ENCODE peak calls at places on chromosomes 16 and 17, in ten cellular contexts. One of them, this sample, is unnamed.

GRCh38 chr16:29820271-29820701 is at the start of gene MVP:
- DNase-seq in cardiac fibroblast: peak; percentile 63
- DNase-seq in lower leg skin: no peak
- DNase-seq in AG09319: no peak
- DNase-seq in stomach: peak; percentile 78
- DNase-seq in heart left ventricle: peak; percentile 82
- DNase-seq in choroid plexus epithelial cell: peak; percentile 74
- DNase-seq in IMR-90: peak; percentile 57
- DNase-seq in neural crest cell: no peak
- DNase-seq in GM12878: no peak
- DNase-seq in this sample: peak; percentile 69

GRCh38 chr17:20992987-20993862 is 49.6 kb downstream of the USP22 start:
- DNase-seq in choroid plexus epithelial cell: peak; percentile 88
- DNase-seq in cardiac fibroblast: peak; percentile 88
- DNase-seq in stomach: peak; percentile 60
- DNase-seq in IMR-90: peak; percentile 71
- DNase-seq in neural crest cell: peak; percentile 87
- DNase-seq in GM12878: peak; percentile 3
- DNase-seq in AG09319: peak; percentile 44
- DNase-seq in lower leg skin: peak; percentile 61
- DNase-seq in heart left ventricle: no peak
- DNase-seq in this sample: peak; percentile 65

GRCh38 chr16:68655806-68656205 is 10.7 kb downstream of the CDH3 start:
- DNase-seq in stomach: no peak
- DNase-seq in AG09319: no peak
- DNase-seq in GM12878: no peak
- DNase-seq in heart left ventricle: no peak
- DNase-seq in choroid plexus epithelial cell: no peak
- DNase-seq in cardiac fibroblast: no peak
- DNase-seq in neural crest cell: no peak
- DNase-seq in lower leg skin: no peak
- DNase-seq in IMR-90: no peak
- DNase-seq in this sample: no peak

GRCh38 chr16:57892041-57892440 is 78.9 kb downstream of the CNGB1 start:
- DNase-seq in GM12878: no peak
- DNase-seq in heart left ventricle: no peak
- DNase-seq in stomach: no peak
- DNase-seq in lower leg skin: no peak
- DNase-seq in neural crest cell: no peak
- DNase-seq in cardiac fibroblast: peak; percentile 98
- DNase-seq in AG09319: peak; percentile 86
- DNase-seq in IMR-90: peak; percentile 69
- DNase-seq in choroid plexus epithelial cell: peak; percentile 93
- DNase-seq in this sample: peak; percentile 40

GRCh38 chr17:44820631-44821196 is 9.4 kb downstream of the GJC1 start:
- DNase-seq in stomach: no peak
- DNase-seq in neural crest cell: no peak
- DNase-seq in GM12878: no peak
- DNase-seq in heart left ventricle: no peak
- DNase-seq in IMR-90: peak; percentile 91
- DNase-seq in choroid plexus epithelial cell: peak; percentile 82
- DNase-seq in AG09319: peak; percentile 45
- DNase-seq in lower leg skin: no peak
- DNase-seq in cardiac fibroblast: peak; percentile 92
- DNase-seq in this sample: peak; percentile 74

GRCh38 chr17:16942141-16943031 is 29.5 kb downstream of the TNFRSF13B start:
- DNase-seq in IMR-90: peak; percentile 8
- DNase-seq in stomach: no peak
- DNase-seq in GM12878: no peak
- DNase-seq in choroid plexus epithelial cell: no peak
- DNase-seq in neural crest cell: no peak
- DNase-seq in lower leg skin: no peak
- DNase-seq in heart left ventricle: no peak
- DNase-seq in AG09319: no peak
- DNase-seq in cardiac fibroblast: peak; percentile 23
- DNase-seq in this sample: no peak

GRCh38 chr16:82470506-82471196 is 156.1 kb upstream of the CDH13 start:
- DNase-seq in lower leg skin: no peak
- DNase-seq in GM12878: no peak
- DNase-seq in cardiac fibroblast: no peak
- DNase-seq in neural crest cell: peak; percentile 8
- DNase-seq in heart left ventricle: no peak
- DNase-seq in IMR-90: no peak
- DNase-seq in choroid plexus epithelial cell: no peak
- DNase-seq in stomach: no peak
- DNase-seq in AG09319: no peak
- DNase-seq in this sample: no peak

GRCh38 chr17:71970312-71970711 is 150.5 kb upstream of the SOX9 start:
- DNase-seq in lower leg skin: no peak
- DNase-seq in heart left ventricle: no peak
- DNase-seq in IMR-90: peak; percentile 64
- DNase-seq in stomach: no peak
- DNase-seq in cardiac fibroblast: peak; percentile 24
- DNase-seq in GM12878: no peak
- DNase-seq in neural crest cell: no peak
- DNase-seq in AG09319: no peak
- DNase-seq in choroid plexus epithelial cell: peak; percentile 22
- DNase-seq in this sample: peak; percentile 27

GRCh38 chr16:20611350-20611902 is 35.3 kb upstream of the ACSM2B start:
- DNase-seq in lower leg skin: no peak
- DNase-seq in GM12878: no peak
- DNase-seq in neural crest cell: no peak
- DNase-seq in IMR-90: no peak
- DNase-seq in stomach: peak; percentile 84
- DNase-seq in heart left ventricle: peak; percentile 84
- DNase-seq in cardiac fibroblast: no peak
- DNase-seq in AG09319: no peak
- DNase-seq in choroid plexus epithelial cell: no peak
- DNase-seq in this sample: no peak

GRCh38 chr17:9175700-9176467 is 154.6 kb downstream of the NTN1 start:
- DNase-seq in lower leg skin: no peak
- DNase-seq in choroid plexus epithelial cell: no peak
- DNase-seq in GM12878: no peak
- DNase-seq in stomach: peak; percentile 65
- DNase-seq in heart left ventricle: no peak
- DNase-seq in cardiac fibroblast: no peak
- DNase-seq in neural crest cell: no peak
- DNase-seq in IMR-90: no peak
- DNase-seq in AG09319: no peak
- DNase-seq in this sample: no peak

GRCh38 chr16:2970563-2970962 is 1.4 kb downstream of the PAQR4 start:
- DNase-seq in heart left ventricle: no peak
- DNase-seq in IMR-90: no peak
- DNase-seq in choroid plexus epithelial cell: no peak
- DNase-seq in GM12878: no peak
- DNase-seq in lower leg skin: no peak
- DNase-seq in AG09319: no peak
- DNase-seq in neural crest cell: no peak
- DNase-seq in cardiac fibroblast: no peak
- DNase-seq in stomach: no peak
- DNase-seq in this sample: no peak

GRCh38 chr17:1529863-1530262 is 13.5 kb upstream of the INPP5K start:
- DNase-seq in cardiac fibroblast: no peak
- DNase-seq in GM12878: no peak
- DNase-seq in lower leg skin: no peak
- DNase-seq in heart left ventricle: no peak
- DNase-seq in AG09319: no peak
- DNase-seq in neural crest cell: no peak
- DNase-seq in IMR-90: no peak
- DNase-seq in stomach: no peak
- DNase-seq in choroid plexus epithelial cell: no peak
- DNase-seq in this sample: no peak

GRCh38 chr17:76548378-76549214 is 8.8 kb downstream of the PRCD start:
- DNase-seq in AG09319: no peak
- DNase-seq in lower leg skin: no peak
- DNase-seq in heart left ventricle: no peak
- DNase-seq in IMR-90: no peak
- DNase-seq in cardiac fibroblast: no peak
- DNase-seq in GM12878: no peak
- DNase-seq in choroid plexus epithelial cell: no peak
- DNase-seq in neural crest cell: no peak
- DNase-seq in stomach: no peak
- DNase-seq in this sample: no peak

GRCh38 chr17:60335289-60335688 is 56.6 kb downstream of the USP32 start:
- DNase-seq in GM12878: no peak
- DNase-seq in stomach: no peak
- DNase-seq in lower leg skin: no peak
- DNase-seq in neural crest cell: no peak
- DNase-seq in heart left ventricle: no peak
- DNase-seq in choroid plexus epithelial cell: no peak
- DNase-seq in cardiac fibroblast: no peak
- DNase-seq in IMR-90: no peak
- DNase-seq in AG09319: no peak
- DNase-seq in this sample: no peak

GRCh38 chr16:15435216-15435864 is 952 bp downstream of the BMERB1 start:
- DNase-seq in choroid plexus epithelial cell: no peak
- DNase-seq in AG09319: no peak
- DNase-seq in stomach: no peak
- DNase-seq in GM12878: no peak
- DNase-seq in IMR-90: no peak
- DNase-seq in neural crest cell: peak; percentile 2
- DNase-seq in heart left ventricle: no peak
- DNase-seq in cardiac fibroblast: peak; percentile 41
- DNase-seq in lower leg skin: no peak
- DNase-seq in this sample: no peak

GRCh38 chr17:32483451-32484019 is 3.3 kb upstream of the CDK5R1 start:
- DNase-seq in cardiac fibroblast: peak; percentile 83
- DNase-seq in stomach: peak; percentile 42
- DNase-seq in GM12878: no peak
- DNase-seq in heart left ventricle: peak; percentile 93
- DNase-seq in IMR-90: peak; percentile 61
- DNase-seq in lower leg skin: no peak
- DNase-seq in neural crest cell: peak; percentile 42
- DNase-seq in choroid plexus epithelial cell: peak; percentile 97
- DNase-seq in AG09319: peak; percentile 57
- DNase-seq in this sample: no peak

GRCh38 chr16:47921535-47921934 is 234.3 kb downstream of the ABCC12 start:
- DNase-seq in AG09319: no peak
- DNase-seq in cardiac fibroblast: no peak
- DNase-seq in choroid plexus epithelial cell: no peak
- DNase-seq in GM12878: no peak
- DNase-seq in lower leg skin: no peak
- DNase-seq in heart left ventricle: no peak
- DNase-seq in IMR-90: no peak
- DNase-seq in stomach: no peak
- DNase-seq in neural crest cell: no peak
- DNase-seq in this sample: no peak

GRCh38 chr17:63476857-63477470 is at the start of gene ACE:
- DNase-seq in lower leg skin: no peak
- DNase-seq in stomach: peak; percentile 37
- DNase-seq in AG09319: no peak
- DNase-seq in choroid plexus epithelial cell: peak; percentile 33
- DNase-seq in neural crest cell: no peak
- DNase-seq in heart left ventricle: peak; percentile 52
- DNase-seq in cardiac fibroblast: no peak
- DNase-seq in GM12878: no peak
- DNase-seq in IMR-90: peak; percentile 15
- DNase-seq in this sample: peak; percentile 36

GRCh38 chr16:86949116-86949515 is 368.1 kb downstream of the C16orf95 start:
- DNase-seq in lower leg skin: no peak
- DNase-seq in neural crest cell: no peak
- DNase-seq in stomach: no peak
- DNase-seq in GM12878: no peak
- DNase-seq in cardiac fibroblast: no peak
- DNase-seq in choroid plexus epithelial cell: no peak
- DNase-seq in AG09319: no peak
- DNase-seq in heart left ventricle: no peak
- DNase-seq in IMR-90: no peak
- DNase-seq in this sample: no peak
- TF ChIP-seq CTCF in lower leg skin: no peak
- TF ChIP-seq CTCF in neural crest cell: no peak
- TF ChIP-seq CTCF in stomach: no peak
- TF ChIP-seq CTCF in GM12878: no peak
- TF ChIP-seq CTCF in cardiac fibroblast: no peak
- TF ChIP-seq CTCF in choroid plexus epithelial cell: no peak
- TF ChIP-seq CTCF in AG09319: no peak
- TF ChIP-seq CTCF in heart left ventricle: no peak
- TF ChIP-seq CTCF in IMR-90: no peak
- TF ChIP-seq CTCF in this sample: no peak

GRCh38 chr17:41304091-41304490 is 1.4 kb upstream of the KRTAP29-1 start:
- DNase-seq in neural crest cell: no peak
- DNase-seq in GM12878: no peak
- DNase-seq in IMR-90: no peak
- DNase-seq in lower leg skin: no peak
- DNase-seq in stomach: no peak
- DNase-seq in cardiac fibroblast: no peak
- DNase-seq in heart left ventricle: no peak
- DNase-seq in choroid plexus epithelial cell: no peak
- DNase-seq in AG09319: no peak
- DNase-seq in this sample: no peak
- TF ChIP-seq CTCF in neural crest cell: no peak
- TF ChIP-seq CTCF in GM12878: no peak
- TF ChIP-seq CTCF in IMR-90: no peak
- TF ChIP-seq CTCF in lower leg skin: no peak
- TF ChIP-seq CTCF in stomach: no peak
- TF ChIP-seq CTCF in cardiac fibroblast: no peak
- TF ChIP-seq CTCF in heart left ventricle: no peak
- TF ChIP-seq CTCF in choroid plexus epithelial cell: no peak
- TF ChIP-seq CTCF in AG09319: no peak
- TF ChIP-seq CTCF in this sample: no peak

DNA sequence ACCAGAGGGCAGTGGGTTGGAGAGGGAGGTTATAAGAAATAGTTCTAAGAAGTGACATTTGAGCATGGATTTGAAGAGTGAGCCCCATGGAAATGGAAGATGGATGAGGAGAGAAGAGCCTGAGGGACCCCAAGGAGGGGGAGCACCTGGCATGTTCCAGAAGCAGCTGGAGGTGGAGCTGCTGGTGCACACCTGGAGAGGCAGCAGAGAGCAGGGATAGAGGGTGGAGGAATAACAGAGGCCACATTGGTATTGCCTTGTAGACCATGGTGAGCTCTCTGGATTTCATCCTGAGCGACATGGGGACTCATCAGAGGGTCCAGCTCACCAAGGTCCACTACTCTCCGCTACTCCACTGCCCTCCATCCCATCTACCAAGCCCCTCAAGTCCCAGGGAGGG is 22.3 kb upstream of the KDM8 start:
- DNase-seq in AG09319: no peak
- DNase-seq in heart left ventricle: no peak
- DNase-seq in lower leg skin: no peak
- DNase-seq in choroid plexus epithelial cell: no peak
- DNase-seq in stomach: no peak
- DNase-seq in IMR-90: no peak
- DNase-seq in GM12878: no peak
- DNase-seq in cardiac fibroblast: no peak
- DNase-seq in neural crest cell: no peak
- DNase-seq in this sample: peak; percentile 14
- TF ChIP-seq CTCF in AG09319: no peak
- TF ChIP-seq CTCF in heart left ventricle: no peak
- TF ChIP-seq CTCF in lower leg skin: no peak
- TF ChIP-seq CTCF in choroid plexus epithelial cell: peak; percentile 19
- TF ChIP-seq CTCF in stomach: no peak
- TF ChIP-seq CTCF in IMR-90: no peak
- TF ChIP-seq CTCF in GM12878: peak; percentile 49
- TF ChIP-seq CTCF in cardiac fibroblast: no peak
- TF ChIP-seq CTCF in neural crest cell: no peak
- TF ChIP-seq CTCF in this sample: no peak

DNA sequence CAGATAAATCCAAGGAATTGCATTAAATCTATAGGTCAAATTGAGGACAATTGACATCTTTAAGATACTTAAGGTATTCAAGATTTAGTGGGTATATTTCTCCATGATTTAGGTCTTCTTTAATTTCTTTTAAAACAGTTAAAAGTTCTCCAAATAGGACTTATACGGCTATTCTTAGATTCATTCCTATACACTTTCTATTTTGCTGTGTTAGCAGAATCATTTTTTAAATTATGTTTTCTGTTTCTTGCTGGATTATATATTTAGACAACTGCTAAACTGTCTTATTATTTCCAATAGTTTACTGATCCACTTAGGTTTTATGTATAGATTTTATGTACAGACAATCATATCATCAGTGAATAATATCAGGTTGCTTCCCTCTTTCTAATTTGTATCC is 226.1 kb upstream of the AXIN2 start:
- DNase-seq in cardiac fibroblast: no peak
- DNase-seq in heart left ventricle: no peak
- DNase-seq in neural crest cell: no peak
- DNase-seq in stomach: no peak
- DNase-seq in GM12878: no peak
- DNase-seq in choroid plexus epithelial cell: no peak
- DNase-seq in lower leg skin: no peak
- DNase-seq in AG09319: no peak
- DNase-seq in IMR-90: no peak
- DNase-seq in this sample: no peak
- TF ChIP-seq CTCF in cardiac fibroblast: no peak
- TF ChIP-seq CTCF in heart left ventricle: no peak
- TF ChIP-seq CTCF in neural crest cell: no peak
- TF ChIP-seq CTCF in stomach: no peak
- TF ChIP-seq CTCF in GM12878: no peak
- TF ChIP-seq CTCF in choroid plexus epithelial cell: no peak
- TF ChIP-seq CTCF in lower leg skin: no peak
- TF ChIP-seq CTCF in AG09319: no peak
- TF ChIP-seq CTCF in IMR-90: no peak
- TF ChIP-seq CTCF in this sample: no peak

This sample was measured in Calu3.